ENCODE peak calls at places on chromosomes 2 and 18, in seven cellular contexts. Q, M, Y, A, Z, T and K are unnamed samples.

GRCh38 chr2:233845301-233846060 is 8.9 kb downstream of the HJURP start:
- DNase-seq in Q (no peak), M (no peak), Y (no peak), A (no peak), Z (no peak), T (no peak), K (no peak)

GRCh38 chr2:148554459-148555247 is 89.9 kb upstream of the EPC2 start:
- DNase-seq in Q (no peak), M (no peak), Y (peak), A (no peak), Z (no peak), T (no peak), K (peak)

GRCh38 chr2:191857406-191857805 is 10.5 kb upstream of the CAVIN2 start:
- DNase-seq in Q (no peak), M (no peak), Y (peak), A (no peak), Z (no peak), T (no peak), K (no peak)

GRCh38 chr2:196148736-196149135 is 22.6 kb downstream of the STK17B start:
- DNase-seq in Q (no peak), M (no peak), Y (no peak), A (no peak), Z (no peak), T (no peak), K (no peak)

GRCh38 chr18:47549141-47549540 is 297.7 kb upstream of the SKOR2 start:
- DNase-seq in Q (no peak), M (no peak), Y (no peak), A (no peak), Z (no peak), T (no peak), K (no peak)

GRCh38 chr2:145007673-145008263 is 487.8 kb upstream of the ZEB2 start:
- DNase-seq in Q (no peak), M (no peak), Y (peak), A (no peak), Z (no peak), T (peak), K (no peak)

GRCh38 chr2:239143858-239144712 is 256.7 kb downstream of the HDAC4 start:
- DNase-seq in Q (peak), M (peak), Y (peak), A (peak), Z (peak), T (peak), K (peak)

GRCh38 chr2:83879127-83879526 is 580.0 kb downstream of the SUCLG1 start:
- DNase-seq in Q (no peak), M (no peak), Y (no peak), A (no peak), Z (no peak), T (no peak), K (no peak)

GRCh38 chr18:24986611-24987270 is 365.2 kb downstream of the ZNF521 start:
- DNase-seq in Q (no peak), M (no peak), Y (no peak), A (no peak), Z (no peak), T (no peak), K (no peak)

GRCh38 chr2:106572541-106573148 is 85.5 kb downstream of the CD8B2 start:
- DNase-seq in Q (peak), M (peak), Y (peak), A (no peak), Z (no peak), T (no peak), K (peak)

GRCh38 chr2:232658217-232658785 is 24.9 kb downstream of the EFHD1 start:
- DNase-seq in Q (no peak), M (no peak), Y (no peak), A (no peak), Z (no peak), T (no peak), K (peak)

GRCh38 chr2:241799522-241800197 is 9.3 kb upstream of the NEU4 start:
- DNase-seq in Q (no peak), M (no peak), Y (no peak), A (no peak), Z (no peak), T (peak), K (no peak)

GRCh38 chr18:34999734-35000397 is 41.3 kb upstream of the MAPRE2 start:
- DNase-seq in Q (peak), M (peak), Y (no peak), A (peak), Z (no peak), T (no peak), K (no peak)

DNA sequence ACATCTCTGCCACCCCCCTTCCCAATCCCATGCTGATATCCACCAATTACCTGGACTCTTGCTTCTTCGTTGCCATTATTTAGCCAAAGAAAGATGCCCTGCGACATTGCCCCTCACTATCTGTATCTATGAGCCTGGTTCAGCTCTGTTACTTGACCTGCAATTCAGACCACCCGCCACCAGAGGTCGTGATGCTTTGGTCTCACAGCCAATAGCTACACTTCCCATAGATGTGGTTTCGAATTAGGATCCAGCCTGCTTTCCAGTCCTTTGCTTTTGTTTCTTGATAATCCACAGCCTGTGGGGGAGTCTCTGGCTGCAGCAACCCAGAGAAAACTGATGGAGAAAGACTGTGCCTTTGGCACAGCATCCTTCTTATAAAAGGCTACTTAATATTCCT is 239.4 kb downstream of the KLHL29 start:
- DNase-seq in Q (no peak), M (peak), Y (peak), A (no peak), Z (no peak), T (no peak), K (peak)
- TF ChIP-seq CTCF in Q (peak), M (peak), Y (peak), A (peak), Z (peak), T (no peak), K (peak)

GRCh38 chr18:11518788-11519685 is 90.4 kb upstream of the SLC35G4 start:
- DNase-seq in Q (peak), M (peak), Y (peak), A (peak), Z (peak), T (no peak), K (peak)
- TF ChIP-seq CTCF in Q (peak), M (peak), Y (peak), A (peak), Z (peak), T (peak), K (peak)

GRCh38 chr18:54004828-54005227 is 219.6 kb downstream of the MBD2 start:
- DNase-seq in Q (no peak), M (peak), Y (no peak), A (no peak), Z (no peak), T (no peak), K (no peak)
- TF ChIP-seq CTCF in Q (no peak), M (peak), Y (no peak), A (no peak), Z (no peak), T (no peak), K (no peak)

GRCh38 chr2:44770221-44771187 is 171.0 kb upstream of the SIX3 start:
- DNase-seq in Q (peak), M (peak), Y (no peak), A (no peak), Z (no peak), T (no peak), K (peak)
- TF ChIP-seq CTCF in Q (no peak), M (peak), Y (no peak), A (peak), Z (peak), T (no peak), K (no peak)